ENCODE peak calls at places on chromosomes 7 and 10, in six cellular contexts. T is CD8-positive, alpha-beta T cell; O is skeletal muscle cell; S is NT2/D1; L is HFFc6; B is endothelial cell. V is an unnamed sample.

GRCh38 chr10:13152286-13152685 is 9.1 kb upstream of the MCM10 start:
- DNase-seq in T (no peak), O (no peak), S (no peak), L (no peak), B (no peak), V (no peak)

GRCh38 chr10:70494966-70495365 is 16.4 kb downstream of the PALD1 start:
- DNase-seq in T (no peak), O (no peak), S (no peak), L (no peak), B (no peak), V (no peak)

GRCh38 chr10:43135064-43135463 is 3.2 kb upstream of the CSGALNACT2 start:
- DNase-seq in T (no peak), O (no peak), S (no peak), L (no peak), B (no peak), V (no peak)

GRCh38 chr7:28744951-28745350 is 213.2 kb downstream of the TRIL start:
- DNase-seq in T (no peak), O (no peak), S (no peak), L (no peak), B (no peak), V (no peak)

GRCh38 chr10:124087672-124088634 is 5.4 kb downstream of the CHST15 start:
- DNase-seq in T (no peak), O (no peak), S (no peak), L (no peak), B (no peak), V (no peak)

GRCh38 chr10:113712024-113712423 is 32.3 kb downstream of the CASP7 start:
- DNase-seq in T (no peak), O (no peak), S (no peak), L (no peak), B (no peak), V (no peak)

GRCh38 chr7:50562126-50562525 is 3.1 kb downstream of the DDC start:
- DNase-seq in T (no peak), O (no peak), S (no peak), L (no peak), B (no peak), V (no peak)

GRCh38 chr10:45353176-45353575 is 20.8 kb upstream of the ALOX5 start:
- DNase-seq in T (no peak), O (no peak), S (no peak), L (no peak), B (no peak), V (no peak)

GRCh38 chr7:44935583-44935982 is 43.2 kb downstream of the MYO1G start:
- DNase-seq in T (no peak), O (no peak), S (no peak), L (no peak), B (no peak), V (no peak)

GRCh38 chr10:128628252-128628651 is 502.0 kb upstream of the MKI67 start:
- DNase-seq in T (no peak), O (no peak), S (no peak), L (no peak), B (no peak), V (no peak)

GRCh38 chr7:48141551-48141950 is 29.7 kb upstream of the ABCA13 start:
- DNase-seq in T (no peak), O (no peak), S (no peak), L (no peak), B (no peak), V (no peak)

GRCh38 chr10:116947838-116948529 is 57.0 kb downstream of the SHTN1 start:
- DNase-seq in T (no peak), O (peak), S (peak), L (no peak), B (peak), V (no peak)

GRCh38 chr7:28411876-28412662 is at the start of gene CREB5:
- DNase-seq in T (no peak), O (no peak), S (no peak), L (no peak), B (no peak), V (no peak)

GRCh38 chr10:52346394-52347326 is 32.6 kb downstream of the DKK1 start:
- DNase-seq in T (no peak), O (no peak), S (no peak), L (no peak), B (no peak), V (no peak)

GRCh38 chr10:59971915-59972314 is 65.6 kb upstream of the CCDC6 start:
- DNase-seq in T (no peak), O (peak), S (no peak), L (no peak), B (no peak), V (no peak)

GRCh38 chr7:102258749-102259107 is 27.9 kb upstream of the SH2B2 start:
- DNase-seq in T (no peak), O (no peak), S (no peak), L (no peak), B (no peak), V (no peak)

GRCh38 chr10:13706604-13707003 is 119.8 kb downstream of the PRPF18 start:
- DNase-seq in T (no peak), O (no peak), S (no peak), L (no peak), B (no peak), V (no peak)

GRCh38 chr7:20299145-20299544 is 31.6 kb upstream of the ITGB8 start:
- DNase-seq in T (no peak), O (no peak), S (no peak), L (no peak), B (no peak), V (no peak)

GRCh38 chr7:56091591-56091990 is 1.2 kb downstream of the PHKG1 start:
- DNase-seq in T (no peak), O (no peak), S (no peak), L (no peak), B (no peak), V (no peak)

GRCh38 chr10:12834116-12834515 is 167.4 kb downstream of the CCDC3 start:
- DNase-seq in T (no peak), O (no peak), S (no peak), L (no peak), B (no peak), V (no peak)

GRCh38 chr7:158399762-158400161 is 187.9 kb downstream of the PTPRN2 start:
- DNase-seq in T (no peak), O (no peak), S (no peak), L (no peak), B (no peak), V (no peak)

V was measured in activated T-helper 2 cell treated with anti-CD3 and anti-CD28 coated beads, Interferon-gamma antibody, Interleukin-2, Interleukin-4, amounts not matched to agents 10 μg/mL and 5 μg/mL and 100 μg/mL, durations not matched to agents 14 hours and 24 hours and 36 hours.